ENCODE peak calls at places on chromosomes 13 and 19, in four cellular contexts. R, Y, U and N are unnamed samples.

GRCh38 chr19:19643158-19644053 is at the start of gene GMIP:
- DNase-seq in U (peak), R (peak), Y (peak), N (peak)

GRCh38 chr19:37654833-37655688 is at the start of gene ZFP30:
- DNase-seq in Y (peak), R (peak), U (peak), N (peak)

GRCh38 chr13:32045963-32046785 is 14.6 kb downstream of the FRY start:
- DNase-seq in U (no peak), Y (no peak), R (peak), N (peak)

GRCh38 chr19:10518444-10519361 is 1.5 kb upstream of the S1PR5 start:
- DNase-seq in U (peak), R (no peak), Y (no peak), N (no peak)

GRCh38 chr13:59776924-59777690 is 386.6 kb downstream of the DIAPH3 start:
- DNase-seq in R (no peak), U (no peak), Y (peak), N (peak)

GRCh38 chr19:49888478-49888901 is 8.2 kb downstream of the IL4I1 start:
- DNase-seq in U (no peak), R (peak), Y (no peak), N (no peak)

GRCh38 chr13:22311734-22312404 is 641.0 kb downstream of the FGF9 start:
- DNase-seq in R (no peak), Y (no peak), U (no peak), N (no peak)

GRCh38 chr13:99403458-99403971 is 96.3 kb upstream of the GPR183 start:
- DNase-seq in R (no peak), Y (no peak), U (peak), N (no peak)